ENCODE peak calls at places on chromosomes 11 and 22, in ten cellular contexts. One of them, this sample, is unnamed.
A peak's percentile ranks its signal among the peaks of the same experiment; 100 is the strongest.

GRCh38 chr11:72069787-72070251 is 10.5 kb downstream of the NUMA1 start:
- DNase-seq in EL: peak; percentile 92
- DNase-seq in effector memory CD4-positive, alpha-beta T cell: no peak
- DNase-seq in AG09309: peak; percentile 40
- DNase-seq in fibroblast of mammary gland: peak; percentile 92
- DNase-seq in naive thymus-derived CD8-positive, alpha-beta T cell: no peak
- DNase-seq in COR-L47: no peak
- DNase-seq in activated CD4-positive, alpha-beta T cell treated with anti-CD3 and anti-CD28 coated beads for 36 hours: peak; percentile 22
- DNase-seq in NCI-H1092 treated with DMSO at 0.1 percent for 48 hours: no peak
- DNase-seq in AG10803: peak; percentile 90
- DNase-seq in this sample: peak; percentile 92

GRCh38 chr11:79265756-79266322 is 175.0 kb downstream of the TENM4 start:
- DNase-seq in fibroblast of mammary gland: peak; percentile 76
- DNase-seq in NCI-H1092 treated with DMSO at 0.1 percent for 48 hours: no peak
- DNase-seq in EL: no peak
- DNase-seq in activated CD4-positive, alpha-beta T cell treated with anti-CD3 and anti-CD28 coated beads for 36 hours: no peak
- DNase-seq in COR-L47: no peak
- DNase-seq in AG09309: peak; percentile 8
- DNase-seq in AG10803: peak; percentile 47
- DNase-seq in naive thymus-derived CD8-positive, alpha-beta T cell: no peak
- DNase-seq in effector memory CD4-positive, alpha-beta T cell: no peak
- DNase-seq in this sample: peak; percentile 80

GRCh38 chr22:48429621-48430020 is 1398.1 kb downstream of the BRD1 start:
- DNase-seq in COR-L47: no peak
- DNase-seq in EL: no peak
- DNase-seq in fibroblast of mammary gland: no peak
- DNase-seq in naive thymus-derived CD8-positive, alpha-beta T cell: no peak
- DNase-seq in AG10803: no peak
- DNase-seq in activated CD4-positive, alpha-beta T cell treated with anti-CD3 and anti-CD28 coated beads for 36 hours: no peak
- DNase-seq in AG09309: no peak
- DNase-seq in effector memory CD4-positive, alpha-beta T cell: no peak
- DNase-seq in NCI-H1092 treated with DMSO at 0.1 percent for 48 hours: no peak
- DNase-seq in this sample: no peak

GRCh38 chr22:24386814-24387550 is 40.4 kb upstream of the ADORA2A start:
- DNase-seq in naive thymus-derived CD8-positive, alpha-beta T cell: no peak
- DNase-seq in AG10803: peak; percentile 26
- DNase-seq in effector memory CD4-positive, alpha-beta T cell: no peak
- DNase-seq in activated CD4-positive, alpha-beta T cell treated with anti-CD3 and anti-CD28 coated beads for 36 hours: no peak
- DNase-seq in COR-L47: no peak
- DNase-seq in NCI-H1092 treated with DMSO at 0.1 percent for 48 hours: no peak
- DNase-seq in EL: no peak
- DNase-seq in AG09309: no peak
- DNase-seq in fibroblast of mammary gland: no peak
- DNase-seq in this sample: peak; percentile 72

GRCh38 chr11:83990160-83990733 is 704.1 kb upstream of the CCDC90B start:
- DNase-seq in fibroblast of mammary gland: peak; percentile 5
- DNase-seq in AG10803: no peak
- DNase-seq in naive thymus-derived CD8-positive, alpha-beta T cell: no peak
- DNase-seq in EL: no peak
- DNase-seq in effector memory CD4-positive, alpha-beta T cell: no peak
- DNase-seq in COR-L47: no peak
- DNase-seq in NCI-H1092 treated with DMSO at 0.1 percent for 48 hours: no peak
- DNase-seq in AG09309: no peak
- DNase-seq in activated CD4-positive, alpha-beta T cell treated with anti-CD3 and anti-CD28 coated beads for 36 hours: no peak
- DNase-seq in this sample: peak; percentile 25

GRCh38 chr22:29277927-29278326 is 9.9 kb downstream of the EWSR1 start:
- DNase-seq in naive thymus-derived CD8-positive, alpha-beta T cell: no peak
- DNase-seq in activated CD4-positive, alpha-beta T cell treated with anti-CD3 and anti-CD28 coated beads for 36 hours: no peak
- DNase-seq in fibroblast of mammary gland: no peak
- DNase-seq in AG09309: no peak
- DNase-seq in EL: no peak
- DNase-seq in effector memory CD4-positive, alpha-beta T cell: no peak
- DNase-seq in COR-L47: no peak
- DNase-seq in AG10803: no peak
- DNase-seq in NCI-H1092 treated with DMSO at 0.1 percent for 48 hours: no peak
- DNase-seq in this sample: no peak

GRCh38 chr11:64355078-64355940 is 3.7 kb upstream of the RPS6KA4 start:
- DNase-seq in EL: peak; percentile 83
- DNase-seq in effector memory CD4-positive, alpha-beta T cell: no peak
- DNase-seq in NCI-H1092 treated with DMSO at 0.1 percent for 48 hours: peak; percentile 84
- DNase-seq in AG10803: peak; percentile 71
- DNase-seq in naive thymus-derived CD8-positive, alpha-beta T cell: peak; percentile 46
- DNase-seq in activated CD4-positive, alpha-beta T cell treated with anti-CD3 and anti-CD28 coated beads for 36 hours: peak; percentile 80
- DNase-seq in COR-L47: peak; percentile 91
- DNase-seq in AG09309: no peak
- DNase-seq in fibroblast of mammary gland: peak; percentile 76
- DNase-seq in this sample: peak; percentile 67

GRCh38 chr22:20881231-20881630 is 22.4 kb downstream of the SNAP29 start:
- DNase-seq in COR-L47: no peak
- DNase-seq in fibroblast of mammary gland: peak; percentile 16
- DNase-seq in naive thymus-derived CD8-positive, alpha-beta T cell: no peak
- DNase-seq in AG09309: no peak
- DNase-seq in AG10803: no peak
- DNase-seq in effector memory CD4-positive, alpha-beta T cell: no peak
- DNase-seq in NCI-H1092 treated with DMSO at 0.1 percent for 48 hours: no peak
- DNase-seq in EL: peak; percentile 37
- DNase-seq in activated CD4-positive, alpha-beta T cell treated with anti-CD3 and anti-CD28 coated beads for 36 hours: no peak
- DNase-seq in this sample: peak; percentile 45

GRCh38 chr11:128297111-128297651 is 290.2 kb downstream of the ETS1 start:
- DNase-seq in activated CD4-positive, alpha-beta T cell treated with anti-CD3 and anti-CD28 coated beads for 36 hours: peak; percentile 46
- DNase-seq in EL: no peak
- DNase-seq in COR-L47: peak; percentile 92
- DNase-seq in NCI-H1092 treated with DMSO at 0.1 percent for 48 hours: peak; percentile 89
- DNase-seq in AG09309: no peak
- DNase-seq in effector memory CD4-positive, alpha-beta T cell: no peak
- DNase-seq in naive thymus-derived CD8-positive, alpha-beta T cell: peak; percentile 43
- DNase-seq in AG10803: no peak
- DNase-seq in fibroblast of mammary gland: no peak
- DNase-seq in this sample: no peak

GRCh38 chr22:41619979-41620645 is 731 bp downstream of the DESI1 start:
- DNase-seq in AG10803: no peak
- DNase-seq in NCI-H1092 treated with DMSO at 0.1 percent for 48 hours: peak; percentile 49
- DNase-seq in naive thymus-derived CD8-positive, alpha-beta T cell: peak; percentile 47
- DNase-seq in fibroblast of mammary gland: no peak
- DNase-seq in COR-L47: peak; percentile 50
- DNase-seq in EL: peak; percentile 39
- DNase-seq in activated CD4-positive, alpha-beta T cell treated with anti-CD3 and anti-CD28 coated beads for 36 hours: peak; percentile 72
- DNase-seq in effector memory CD4-positive, alpha-beta T cell: peak; percentile 13
- DNase-seq in AG09309: no peak
- DNase-seq in this sample: no peak

GRCh38 chr11:4647795-4648194 is 4.0 kb downstream of the OR51E1 start:
- DNase-seq in COR-L47: no peak
- DNase-seq in EL: no peak
- DNase-seq in effector memory CD4-positive, alpha-beta T cell: no peak
- DNase-seq in AG09309: no peak
- DNase-seq in AG10803: no peak
- DNase-seq in fibroblast of mammary gland: no peak
- DNase-seq in activated CD4-positive, alpha-beta T cell treated with anti-CD3 and anti-CD28 coated beads for 36 hours: no peak
- DNase-seq in NCI-H1092 treated with DMSO at 0.1 percent for 48 hours: no peak
- DNase-seq in naive thymus-derived CD8-positive, alpha-beta T cell: no peak
- DNase-seq in this sample: no peak

GRCh38 chr11:65947133-65947532 is 1.9 kb downstream of the TSGA10IP start:
- DNase-seq in activated CD4-positive, alpha-beta T cell treated with anti-CD3 and anti-CD28 coated beads for 36 hours: no peak
- DNase-seq in fibroblast of mammary gland: no peak
- DNase-seq in effector memory CD4-positive, alpha-beta T cell: no peak
- DNase-seq in naive thymus-derived CD8-positive, alpha-beta T cell: no peak
- DNase-seq in EL: no peak
- DNase-seq in COR-L47: no peak
- DNase-seq in NCI-H1092 treated with DMSO at 0.1 percent for 48 hours: no peak
- DNase-seq in AG09309: no peak
- DNase-seq in AG10803: no peak
- DNase-seq in this sample: no peak

GRCh38 chr22:47213571-47214230 is 451.3 kb downstream of the TBC1D22A start:
- DNase-seq in COR-L47: no peak
- DNase-seq in AG10803: peak; percentile 11
- DNase-seq in AG09309: no peak
- DNase-seq in fibroblast of mammary gland: peak; percentile 5
- DNase-seq in activated CD4-positive, alpha-beta T cell treated with anti-CD3 and anti-CD28 coated beads for 36 hours: peak; percentile 79
- DNase-seq in effector memory CD4-positive, alpha-beta T cell: no peak
- DNase-seq in NCI-H1092 treated with DMSO at 0.1 percent for 48 hours: no peak
- DNase-seq in naive thymus-derived CD8-positive, alpha-beta T cell: peak; percentile 43
- DNase-seq in EL: no peak
- DNase-seq in this sample: no peak